ENCODE peak calls at places on chromosome 14, in six cellular contexts. D is neural progenitor cell, Y is thoracic aorta, G is lower lobe of right lung, A is small intestine, P is tibial artery. Q is an unnamed sample. For H3K36me3 and H3K27me3, the result is how much of the 10 kb centered on the place peaks cover.

GRCh38 chr14:61569783-61570182 is 125.5 kb upstream of the HIF1A start:
- DNase-seq in D (no peak), Y (no peak), G (peak), A (no peak), P (peak), Q (no peak)

GRCh38 chr14:35506927-35507326 is 27.0 kb upstream of the INSM2 start:
- DNase-seq in D (no peak), Y (no peak), G (no peak), A (no peak), P (no peak), Q (no peak)

GRCh38 chr14:65864549-65864948 is 452.0 kb downstream of the FUT8 start:
- DNase-seq in D (no peak), Y (no peak), G (no peak), A (no peak), P (no peak), Q (no peak)

GRCh38 chr14:61280526-61281185 is 482 bp downstream of the TMEM30B start:
- DNase-seq in D (peak), Y (no peak), G (peak), A (peak), P (peak), Q (peak)

GRCh38 chr14:55915464-55915863 is 202.7 kb upstream of the PELI2 start:
- DNase-seq in D (no peak), Y (no peak), G (no peak), A (no peak), P (no peak), Q (no peak)

GRCh38 chr14:88707088-88707487 is 85.7 kb downstream of the EML5 start:
- DNase-seq in D (no peak), Y (no peak), G (no peak), A (no peak), P (no peak), Q (no peak)

GRCh38 chr14:39267592-39268112 is 33.9 kb downstream of the MIA2 start:
- DNase-seq in D (no peak), Y (no peak), G (no peak), A (peak), P (no peak), Q (no peak)

GRCh38 chr14:103230021-103230420 is 104.0 kb upstream of the EIF5 start:
- DNase-seq in D (no peak), Y (no peak), G (no peak), A (no peak), P (no peak), Q (peak)

GRCh38 chr14:105294142-105294597 is 6.6 kb downstream of the BRF1 start:
- DNase-seq in D (peak), Y (no peak), G (no peak), A (peak), P (no peak), Q (peak)

GRCh38 chr14:65772901-65773574 is 360.5 kb downstream of the FUT8 start:
- DNase-seq in D (no peak), Y (no peak), G (no peak), A (peak), P (no peak), Q (no peak)

GRCh38 chr14:94423465-94424056 is 29.0 kb downstream of the SERPINA11 start:
- DNase-seq in D (peak), Y (peak), G (peak), A (peak), P (peak), Q (peak)

GRCh38 chr14:67674139-67674479 is 323 bp downstream of the VTI1B start:
- DNase-seq in D (peak), Y (no peak), G (peak), A (peak), P (peak), Q (peak)

GRCh38 chr14:104346608-104347007 is 208.2 kb downstream of the KIF26A start:
- DNase-seq in D (no peak), Y (no peak), G (no peak), A (no peak), P (no peak), Q (peak)

GRCh38 chr14:76644875-76645518 is 116.3 kb upstream of the VASH1 start:
- DNase-seq in D (peak), Y (no peak), G (no peak), A (peak), P (no peak), Q (peak)

GRCh38 chr14:22039938-22040780 is 366.5 kb upstream of the OR4E1 start:
- DNase-seq in D (no peak), Y (no peak), G (no peak), A (peak), P (no peak), Q (peak)

GRCh38 chr14:80781968-80782367 is 159.6 kb downstream of the CEP128 start:
- DNase-seq in D (no peak), Y (no peak), G (no peak), A (no peak), P (no peak), Q (no peak)

GRCh38 chr14:79727900-79728299 is 483.4 kb downstream of the DIO2 start:
- DNase-seq in D (no peak), Y (no peak), G (no peak), A (no peak), P (no peak), Q (no peak)

GRCh38 chr14:88604213-88604612 is 41.4 kb downstream of the ZC3H14 start:
- DNase-seq in D (peak), Y (no peak), G (no peak), A (no peak), P (no peak), Q (no peak)

GRCh38 chr14:81198651-81199050 is 22.1 kb downstream of the GTF2A1 start:
- DNase-seq in D (no peak), Y (no peak), G (no peak), A (no peak), P (no peak), Q (no peak)

DNA sequence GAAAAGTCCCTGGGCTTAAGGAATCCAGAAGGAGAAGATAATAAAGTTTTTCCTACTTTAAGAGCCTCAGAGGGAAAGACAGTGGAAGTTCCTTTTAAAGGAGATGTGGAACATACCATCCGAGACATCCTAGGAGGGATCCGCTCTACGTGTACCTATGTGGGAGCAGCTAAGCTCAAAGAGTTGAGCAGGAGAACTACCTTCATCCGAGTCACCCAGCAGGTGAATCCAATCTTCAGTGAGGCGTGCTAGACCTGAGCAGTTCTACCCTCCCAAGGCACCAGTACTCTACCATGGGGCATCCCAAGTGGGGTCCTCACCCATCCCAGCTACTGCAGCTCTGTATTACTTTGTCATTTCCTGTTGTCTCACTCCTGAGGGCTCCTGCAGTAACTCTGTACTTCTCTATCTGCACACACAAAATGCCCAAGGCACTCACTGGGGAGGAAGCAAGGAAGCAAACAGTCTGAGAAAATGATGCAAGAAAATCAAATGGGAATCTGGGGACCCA is 3.8 kb downstream of the TINF2 start:
- DNase-seq in D (no peak), Y (no peak), G (no peak), A (no peak), P (no peak), Q (no peak)
- H3K36me3 ChIP-seq in D (under half), Y (under half), G (half or more), A (under half), P (half or more), Q (under half)

DNA sequence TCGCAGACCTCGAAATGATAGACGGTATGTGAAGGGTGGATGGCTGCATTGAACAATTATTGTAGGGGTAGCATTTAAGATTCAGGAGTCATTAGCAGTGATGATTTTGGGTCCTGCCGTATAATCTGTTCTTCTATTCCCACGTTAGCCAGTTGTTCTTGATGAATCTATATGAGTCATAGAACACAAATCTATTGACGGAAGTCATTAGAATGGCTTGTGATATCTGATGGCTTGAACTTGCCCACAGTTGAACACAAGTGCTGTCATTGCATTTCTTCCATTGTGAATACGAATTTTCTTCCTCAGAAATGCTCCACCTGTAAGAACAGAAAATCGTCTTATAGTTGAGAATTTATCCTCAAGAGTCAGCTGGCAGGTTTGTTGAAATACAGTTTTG is 1.9 kb downstream of the SRSF5 start:
- DNase-seq in D (no peak), Y (no peak), G (no peak), A (peak), P (no peak), Q (no peak)
- H3K4me3 ChIP-seq in D (peak), Y (peak), G (peak), A (peak), P (peak), Q (no peak)

GRCh38 chr14:91835197-91835919 is 32.0 kb downstream of the TC2N start:
- DNase-seq in D (no peak), Y (no peak), G (no peak), A (peak), P (no peak), Q (no peak)

GRCh38 chr14:91834571-91834970 is 32.8 kb downstream of the TC2N start:
- DNase-seq in D (peak), Y (no peak), G (no peak), A (no peak), P (no peak), Q (peak)

GRCh38 chr14:91839754-91840153 is 27.6 kb downstream of the TC2N start:
- DNase-seq in D (no peak), Y (no peak), G (no peak), A (no peak), P (no peak), Q (peak)

GRCh38 chr14:91835920-91836843 is 31.2 kb downstream of the TC2N start:
- DNase-seq in D (peak), Y (no peak), G (peak), A (peak), P (peak), Q (peak)

DNA sequence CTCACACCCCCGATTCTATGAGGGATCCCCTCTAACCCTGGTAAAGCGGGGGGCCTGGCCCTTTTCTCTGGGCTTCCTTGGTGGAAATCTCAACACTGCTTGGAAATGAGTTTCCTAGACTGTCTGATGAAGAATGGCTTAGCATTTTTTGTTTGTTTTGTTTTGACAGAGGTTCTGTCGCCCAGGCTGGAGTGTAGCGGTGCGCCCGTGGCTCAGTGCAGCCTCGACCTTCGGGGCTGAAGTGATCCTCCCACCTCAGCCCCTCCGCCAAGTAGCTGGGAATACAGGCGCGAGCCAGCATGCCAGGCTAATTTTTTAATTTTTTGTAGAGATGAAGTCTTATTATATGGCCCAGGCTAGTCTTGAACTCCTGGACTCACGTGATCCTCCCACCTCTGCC is 30.3 kb downstream of the TC2N start:
- DNase-seq in D (no peak), Y (no peak), G (no peak), A (no peak), P (no peak), Q (no peak)
- H3K27me3 ChIP-seq in D (half or more), Y (under half), G (under half), A (under half), P (under half), Q (under half)

DNA sequence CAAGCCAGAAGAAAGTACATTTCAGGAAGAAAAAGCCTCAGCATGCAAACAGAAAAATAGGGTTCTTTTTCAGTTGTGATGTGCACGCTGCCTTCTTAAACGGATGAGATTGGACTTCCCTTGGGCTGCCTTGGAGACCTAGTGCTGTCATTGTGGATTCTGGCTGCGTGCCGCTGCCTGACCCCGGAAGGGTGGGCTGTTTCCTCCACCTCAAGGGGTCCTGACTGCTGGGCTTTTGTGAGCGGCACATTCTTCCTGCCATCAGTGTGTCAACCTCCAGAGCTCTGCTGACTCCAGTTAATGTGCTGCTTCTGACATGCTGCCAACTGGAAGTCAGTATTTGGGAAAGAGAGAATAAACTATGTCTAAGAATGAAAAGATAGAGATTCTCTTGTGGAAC is 25.1 kb downstream of the CCNK start:
- DNase-seq in D (no peak), Y (no peak), G (no peak), A (no peak), P (no peak), Q (no peak)
- H3K36me3 ChIP-seq in D (under half), Y (half or more), G (half or more), A (under half), P (half or more), Q (under half)

GRCh38 chr14:72906879-72907278 is 13.0 kb upstream of the DPF3 start:
- DNase-seq in D (no peak), Y (no peak), G (no peak), A (peak), P (no peak), Q (no peak)

GRCh38 chr14:72906316-72906715 is 12.4 kb upstream of the DPF3 start:
- DNase-seq in D (no peak), Y (no peak), G (no peak), A (no peak), P (no peak), Q (no peak)

GRCh38 chr14:72907327-72907826 is 13.5 kb upstream of the DPF3 start:
- DNase-seq in D (no peak), Y (no peak), G (no peak), A (peak), P (no peak), Q (no peak)

GRCh38 chr14:72909163-72909562 is 15.3 kb upstream of the DPF3 start:
- DNase-seq in D (no peak), Y (no peak), G (no peak), A (no peak), P (no peak), Q (no peak)

GRCh38 chr14:72907886-72908285 is 14.0 kb upstream of the DPF3 start:
- DNase-seq in D (no peak), Y (no peak), G (no peak), A (peak), P (no peak), Q (no peak)
- H3K4me3 ChIP-seq in D (no peak), Y (peak), G (no peak), A (no peak), P (no peak), Q (no peak)

DNA sequence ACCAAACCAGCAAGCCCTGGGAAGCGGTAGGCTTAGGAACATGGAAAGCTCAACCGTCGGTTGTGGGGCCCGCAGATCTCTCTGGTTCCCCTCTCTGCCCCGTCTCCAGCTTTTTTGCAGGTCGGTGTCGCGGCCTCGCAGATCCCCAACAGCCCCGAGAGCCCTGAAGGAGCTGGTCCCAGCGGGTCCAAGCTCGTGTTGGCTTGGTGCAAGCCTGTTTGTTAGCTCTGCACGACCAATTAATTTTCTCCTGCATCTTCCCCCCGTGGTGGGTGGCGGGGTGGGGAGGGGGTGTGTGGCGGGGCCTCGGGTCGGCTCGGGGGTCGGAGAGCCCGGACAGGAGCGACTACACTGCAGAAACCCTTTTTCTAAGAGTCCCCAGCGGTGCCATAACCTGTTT is 449 bp upstream of the SLC24A4 start:
- DNase-seq in D (peak), Y (no peak), G (no peak), A (no peak), P (no peak), Q (peak)
- H3K27me3 ChIP-seq in D (half or more), Y (under half), G (half or more), A (under half), P (under half), Q (half or more)

GRCh38 chr14:64412237-64412636 is 24.1 kb downstream of the MTHFD1 start:
- DNase-seq in D (no peak), Y (no peak), G (no peak), A (no peak), P (no peak), Q (no peak)
- H3K36me3 ChIP-seq in D (under half), Y (under half), G (under half), A (under half), P (under half), Q (under half)

Q was measured in H7.